ENCODE peak calls at places on chromosomes 5 and 9, in four cellular contexts. M, N, H and J are unnamed samples. For H3K4me1, the result is how much of the 10 kb centered on the place peaks cover.

GRCh38 chr5:143191720-143192119 is 211.8 kb downstream of the NR3C1 start:
- DNase-seq in N (no peak), H (no peak), M (no peak), J (no peak)

GRCh38 chr9:135609366-135609955 is 29.9 kb downstream of the GLT6D1 start:
- DNase-seq in M (no peak), H (no peak), N (no peak), J (no peak)

GRCh38 chr9:89422151-89422918 is 75.6 kb downstream of the SEMA4D start:
- DNase-seq in N (no peak), H (no peak), M (peak), J (no peak)

GRCh38 chr9:96338299-96338698 is 36.3 kb upstream of the HSD17B3 start:
- DNase-seq in N (no peak), H (no peak), M (no peak), J (no peak)

GRCh38 chr5:175517824-175518450 is 39.6 kb downstream of the SFXN1 start:
- DNase-seq in H (no peak), M (peak), N (no peak), J (no peak)

GRCh38 chr5:7910738-7911428 is 41.9 kb downstream of the MTRR start:
- DNase-seq in N (no peak), M (no peak), H (no peak), J (no peak)

GRCh38 chr5:2205596-2205995 is 322.9 kb upstream of the IRX4 start:
- DNase-seq in H (no peak), N (no peak), M (no peak), J (no peak)

GRCh38 chr9:99092643-99093491 is 12.0 kb upstream of the TGFBR1 start:
- DNase-seq in N (no peak), M (no peak), H (no peak), J (no peak)

GRCh38 chr5:150461231-150461630 is 11.7 kb upstream of the RPS14 start:
- DNase-seq in M (no peak), N (peak), H (no peak), J (no peak)

GRCh38 chr9:84139296-84140100 is 158.9 kb downstream of the RMI1 start:
- DNase-seq in N (peak), H (peak), M (peak), J (peak)

GRCh38 chr9:82421498-82421897 is 432.9 kb downstream of the SPATA31D1 start:
- DNase-seq in H (no peak), M (no peak), N (no peak), J (no peak)

GRCh38 chr5:150129813-150130492 is 25.7 kb downstream of the PDGFRB start:
- DNase-seq in H (peak), M (peak), N (peak), J (peak)

GRCh38 chr9:125674981-125675973 is 31.7 kb downstream of the MAPKAP1 start:
- DNase-seq in H (no peak), M (peak), N (no peak), J (no peak)

GRCh38 chr5:135833521-135833920 is 942 bp upstream of the SLC25A48 start:
- DNase-seq in N (no peak), M (no peak), H (no peak), J (no peak)

GRCh38 chr5:136769900-136770684 is 404.7 kb upstream of the TRPC7 start:
- DNase-seq in N (peak), M (peak), H (peak), J (peak)

GRCh38 chr9:975740-976257 is 656 bp upstream of the DMRT3 start:
- DNase-seq in H (no peak), N (no peak), M (no peak), J (no peak)

GRCh38 chr5:173281910-173282309 is 46.3 kb downstream of the STC2 start:
- DNase-seq in N (peak), M (peak), H (no peak), J (no peak)

GRCh38 chr5:65264420-65264819 is 217.3 kb downstream of the ADAMTS6 start:
- DNase-seq in N (no peak), M (no peak), H (no peak), J (no peak)

GRCh38 chr5:87949665-87950640 is 318.7 kb downstream of the TMEM161B start:
- DNase-seq in N (no peak), M (no peak), H (no peak), J (no peak)

GRCh38 chr9:126682113-126682810 is 68.5 kb downstream of the LMX1B start:
- DNase-seq in M (no peak), N (no peak), H (no peak), J (no peak)

GRCh38 chr9:34256987-34257585 is 72.0 kb downstream of the KIF24 start:
- DNase-seq in M (no peak), H (no peak), N (no peak), J (no peak)

GRCh38 chr5:136174021-136174659 is 18.8 kb downstream of the SMIM32 start:
- DNase-seq in H (no peak), M (peak), N (peak), J (no peak)

GRCh38 chr5:179427032-179427675 is 81.9 kb upstream of the ADAMTS2 start:
- DNase-seq in H (no peak), N (no peak), M (no peak), J (no peak)

GRCh38 chr5:37663538-37663937 is 176.3 kb downstream of the GDNF start:
- DNase-seq in H (no peak), N (no peak), M (no peak), J (no peak)

GRCh38 chr5:175573493-175574269 is 84.2 kb upstream of the HRH2 start:
- DNase-seq in H (no peak), N (no peak), M (no peak), J (no peak)

GRCh38 chr9:109249615-109250014 is 71.2 kb downstream of the EPB41L4B start:
- DNase-seq in M (no peak), H (no peak), N (no peak), J (no peak)

GRCh38 chr9:83960991-83961390 is 19.0 kb downstream of the HNRNPK start:
- DNase-seq in M (no peak), H (no peak), N (no peak), J (no peak)

GRCh38 chr9:20356392-20357206 is 265.7 kb downstream of the MLLT3 start:
- DNase-seq in H (peak), M (peak), N (peak), J (peak)

GRCh38 chr9:78592866-78593265 is 295.9 kb downstream of the PSAT1 start:
- DNase-seq in N (no peak), M (no peak), H (no peak), J (no peak)
- H3K4me1 ChIP-seq in N (under half), M (under half), H (under half), J (under half)

GRCh38 chr5:127830157-127830556 is 127.0 kb downstream of the CCDC192 start:
- DNase-seq in M (no peak), H (no peak), N (no peak), J (no peak)
- H3K4me3 ChIP-seq in M (no peak), H (no peak), N (no peak), J (no peak)

GRCh38 chr9:106707291-106707690 is 155.7 kb upstream of the ZNF462 start:
- DNase-seq in H (no peak), M (no peak), N (no peak), J (no peak)

GRCh38 chr9:106707722-106708121 is 155.2 kb upstream of the ZNF462 start:
- DNase-seq in M (peak), H (no peak), N (no peak), J (no peak)

GRCh38 chr9:106700676-106701075 is 162.3 kb upstream of the ZNF462 start:
- DNase-seq in M (no peak), H (no peak), N (no peak), J (no peak)

GRCh38 chr9:106701611-106702010 is 161.4 kb upstream of the ZNF462 start:
- DNase-seq in M (no peak), H (no peak), N (no peak), J (no peak)

GRCh38 chr9:106704056-106704625 is 158.8 kb upstream of the ZNF462 start:
- DNase-seq in N (no peak), M (peak), H (no peak), J (no peak)
- TF ChIP-seq CTCF in N (no peak), M (no peak), H (no peak), J (no peak)

GRCh38 chr9:93468763-93469456 is 15.5 kb upstream of the FAM120AOS start:
- DNase-seq in M (peak), H (peak), N (no peak), J (peak)
- H3K4me1 ChIP-seq in M (under half), H (half or more), N (half or more), J (under half)

GRCh38 chr5:51748667-51749066 is 365.4 kb downstream of the ISL1 start:
- DNase-seq in H (no peak), N (no peak), M (no peak), J (no peak)
- H3K4me3 ChIP-seq in H (no peak), N (no peak), M (no peak), J (no peak)

DNA sequence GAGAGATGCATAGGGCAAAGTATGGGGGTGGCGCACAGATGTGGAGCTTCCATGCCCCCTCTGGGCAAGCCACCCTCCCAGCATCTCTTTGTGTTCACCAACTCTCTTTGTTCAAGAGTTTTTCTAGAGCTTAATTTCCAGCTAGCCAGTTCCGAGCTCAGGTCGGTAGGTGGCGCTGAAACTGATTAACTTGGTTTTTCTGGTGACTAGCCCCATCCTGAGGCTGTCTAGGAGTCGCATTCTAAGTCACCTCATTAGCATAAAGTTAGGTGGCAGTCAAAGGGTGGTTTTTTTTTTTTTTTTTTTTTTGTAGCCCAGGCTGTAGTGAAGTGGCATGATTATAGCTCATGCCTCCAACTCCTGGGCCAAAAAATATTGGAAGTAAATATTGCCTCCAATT is 476.4 kb downstream of the KDM4C start:
- DNase-seq in M (peak), N (peak), H (no peak), J (no peak)
- TF ChIP-seq CTCF in M (peak), N (peak), H (no peak), J (no peak)